ENCODE peak calls at places on chromosomes 16 and 17, in seven cellular contexts. S is psoas muscle, F is foreskin fibroblast, H is AG09319, X is GM06990, T is PC-3, N is bronchial epithelial cell. D is an unnamed sample.

GRCh38 chr17:79624658-79625478 is 14.0 kb upstream of the RBFOX3 start:
- DNase-seq in H (no peak), X (no peak), F (no peak), S (no peak), N (no peak), T (no peak), D (no peak)

GRCh38 chr16:23060458-23061320 is 88.6 kb downstream of the USP31 start:
- DNase-seq in F (peak), X (no peak), N (peak), T (peak), H (peak), S (peak), D (peak)

GRCh38 chr16:30715777-30716445 is 16.9 kb downstream of the SRCAP start:
- DNase-seq in F (no peak), T (peak), H (no peak), N (peak), S (no peak), X (no peak), D (no peak)

GRCh38 chr17:30970757-30971567 is at the start of gene RNF135:
- DNase-seq in T (peak), N (peak), H (peak), S (peak), F (peak), X (peak), D (peak)

GRCh38 chr16:88737298-88738166 is 31.2 kb downstream of the CTU2 start:
- DNase-seq in H (peak), F (peak), T (peak), X (peak), S (peak), N (peak), D (no peak)

GRCh38 chr17:34306466-34306865 is 12.8 kb upstream of the CCL8 start:
- DNase-seq in N (peak), H (no peak), F (peak), S (no peak), T (peak), X (no peak), D (peak)

GRCh38 chr16:82298472-82298871 is 128.4 kb upstream of the MPHOSPH6 start:
- DNase-seq in F (no peak), N (no peak), T (no peak), S (no peak), X (no peak), H (no peak), D (no peak)

GRCh38 chr17:80345321-80345720 is 69.6 kb upstream of the ENDOV start:
- DNase-seq in T (no peak), N (no peak), H (no peak), S (no peak), X (no peak), F (no peak), D (no peak)

GRCh38 chr17:80001376-80001775 is 34.3 kb downstream of the TBC1D16 start:
- DNase-seq in S (no peak), X (no peak), F (no peak), H (no peak), N (no peak), T (no peak), D (no peak)

GRCh38 chr16:54351171-54351570 is 64.6 kb upstream of the IRX3 start:
- DNase-seq in S (no peak), N (peak), X (no peak), H (no peak), T (no peak), F (no peak), D (no peak)

GRCh38 chr17:40550608-40551007 is 14.7 kb downstream of the CCR7 start:
- DNase-seq in S (peak), N (no peak), T (no peak), H (peak), X (no peak), F (peak), D (no peak)

GRCh38 chr17:13643196-13643595 is 41.5 kb upstream of the HS3ST3A1 start:
- DNase-seq in H (no peak), T (no peak), F (peak), N (no peak), S (no peak), X (no peak), D (no peak)

GRCh38 chr16:2026461-2027023 is at the start of gene NHERF2:
- DNase-seq in X (peak), H (no peak), S (no peak), F (peak), N (no peak), T (peak), D (no peak)

GRCh38 chr17:44518032-44518431 is 14.8 kb upstream of the GPATCH8 start:
- DNase-seq in F (peak), N (peak), T (no peak), S (no peak), X (no peak), H (no peak), D (no peak)

GRCh38 chr17:2707721-2708584 is 3.6 kb downstream of the CLUH start:
- DNase-seq in F (peak), H (no peak), N (no peak), X (no peak), S (peak), T (no peak), D (no peak)

GRCh38 chr16:65494080-65494479 is 372.2 kb upstream of the CDH11 start:
- DNase-seq in N (no peak), S (no peak), X (no peak), H (no peak), T (no peak), F (no peak), D (no peak)

GRCh38 chr17:44844390-44844830 is 3.3 kb upstream of the HIGD1B start:
- DNase-seq in H (no peak), N (no peak), S (no peak), X (no peak), T (no peak), F (peak), D (no peak)

GRCh38 chr17:55053855-55054254 is 85.3 kb downstream of the STXBP4 start:
- DNase-seq in T (peak), S (no peak), N (peak), X (no peak), F (peak), H (no peak), D (no peak)

GRCh38 chr17:58956997-58957724 is 149.5 kb downstream of the TRIM37 start:
- DNase-seq in N (peak), F (peak), T (peak), X (no peak), S (no peak), H (no peak), D (no peak)

GRCh38 chr16:22934786-22935185 is 120.8 kb downstream of the HS3ST2 start:
- DNase-seq in X (no peak), F (no peak), N (no peak), H (no peak), S (no peak), T (no peak), D (no peak)

GRCh38 chr17:55845385-55845784 is 94.5 kb downstream of the PCTP start:
- DNase-seq in X (peak), T (no peak), N (no peak), F (peak), H (peak), S (peak), D (no peak)

GRCh38 chr17:21419299-21420239 is 43.4 kb downstream of the KCNJ12 start:
- DNase-seq in N (no peak), T (no peak), S (no peak), X (no peak), H (no peak), F (no peak), D (no peak)

GRCh38 chr17:3954921-3955320 is 9.3 kb downstream of the ATP2A3 start:
- DNase-seq in F (no peak), N (no peak), S (no peak), T (no peak), X (no peak), H (no peak), D (no peak)

GRCh38 chr17:81073967-81074366 is 39.0 kb downstream of the BAIAP2 start:
- DNase-seq in H (no peak), X (no peak), S (no peak), F (no peak), N (no peak), T (no peak), D (no peak)

GRCh38 chr17:14725729-14726128 is 424.8 kb downstream of the HS3ST3B1 start:
- DNase-seq in F (no peak), S (no peak), H (no peak), X (no peak), N (no peak), T (no peak), D (no peak)

GRCh38 chr17:66301864-66302741 is at the start of gene PRKCA:
- DNase-seq in N (peak), F (peak), S (peak), X (peak), H (peak), T (peak), D (no peak)

GRCh38 chr16:90044111-90044551 is 24.9 kb upstream of the DBNDD1 start:
- DNase-seq in S (no peak), H (no peak), F (no peak), X (no peak), T (peak), N (peak), D (no peak)

GRCh38 chr16:53913082-53913870 is 209.3 kb downstream of the FTO start:
- DNase-seq in N (peak), S (no peak), X (no peak), F (peak), T (peak), H (peak), D (no peak)

GRCh38 chr16:57070986-57071540 is 21.3 kb upstream of the CPNE2 start:
- DNase-seq in H (no peak), S (no peak), T (no peak), X (no peak), N (no peak), F (no peak), D (no peak)

GRCh38 chr16:28846080-28846932 is at the start of gene TUFM:
- DNase-seq in T (peak), N (peak), F (peak), S (peak), X (peak), H (peak), D (peak)

GRCh38 chr16:13084331-13084730 is 182.9 kb downstream of the SHISA9 start:
- DNase-seq in N (no peak), H (no peak), F (no peak), T (no peak), X (no peak), S (no peak), D (no peak)

GRCh38 chr16:473046-474043 is 47.9 kb downstream of the RAB11FIP3 start:
- DNase-seq in N (peak), T (no peak), F (no peak), S (no peak), H (no peak), X (no peak), D (no peak)

GRCh38 chr16:85565796-85566501 is 47.2 kb upstream of the GSE1 start:
- DNase-seq in X (no peak), H (no peak), N (no peak), F (no peak), S (no peak), T (no peak), D (no peak)

GRCh38 chr17:67718325-67718941 is 697 bp downstream of the NOL11 start:
- DNase-seq in T (peak), H (no peak), X (no peak), S (no peak), N (peak), F (peak), D (no peak)

GRCh38 chr17:16255481-16255901 is 38.5 kb downstream of the PIGL start:
- DNase-seq in T (no peak), F (peak), N (no peak), H (peak), S (peak), X (no peak), D (peak)

GRCh38 chr17:81057079-81057730 is 22.3 kb downstream of the BAIAP2 start:
- DNase-seq in H (no peak), S (no peak), N (peak), T (peak), F (peak), X (no peak), D (peak)

GRCh38 chr16:84442416-84443145 is 61.9 kb downstream of the MEAK7 start:
- DNase-seq in N (no peak), H (no peak), S (no peak), F (no peak), X (no peak), T (no peak), D (no peak)

GRCh38 chr17:46772013-46772878 is 46.2 kb downstream of the WNT3 start:
- DNase-seq in S (peak), X (no peak), H (no peak), N (peak), F (peak), T (peak), D (no peak)

GRCh38 chr16:27690604-27691003 is 140.7 kb downstream of the KATNIP start:
- DNase-seq in T (no peak), S (no peak), F (peak), H (no peak), X (no peak), N (no peak), D (no peak)
- TF ChIP-seq CTCF in T (peak), S (peak), F (peak), H (peak), X (peak), N (peak), D (peak)

GRCh38 chr17:33292981-33293867 is at the start of gene ASIC2:
- DNase-seq in N (peak), S (peak), H (no peak), F (peak), T (peak), X (no peak), D (no peak)

GRCh38 chr17:33294994-33295393 is 1.9 kb upstream of the ASIC2 start:
- DNase-seq in N (no peak), X (no peak), H (no peak), S (no peak), F (no peak), T (no peak), D (no peak)

GRCh38 chr17:33291248-33292183 is 1.6 kb downstream of the ASIC2 start:
- DNase-seq in H (no peak), N (no peak), T (no peak), F (peak), S (peak), X (peak), D (no peak)

GRCh38 chr17:33290156-33290697 is 2.9 kb downstream of the ASIC2 start:
- DNase-seq in S (no peak), N (no peak), T (no peak), H (no peak), F (no peak), X (no peak), D (no peak)

DNA sequence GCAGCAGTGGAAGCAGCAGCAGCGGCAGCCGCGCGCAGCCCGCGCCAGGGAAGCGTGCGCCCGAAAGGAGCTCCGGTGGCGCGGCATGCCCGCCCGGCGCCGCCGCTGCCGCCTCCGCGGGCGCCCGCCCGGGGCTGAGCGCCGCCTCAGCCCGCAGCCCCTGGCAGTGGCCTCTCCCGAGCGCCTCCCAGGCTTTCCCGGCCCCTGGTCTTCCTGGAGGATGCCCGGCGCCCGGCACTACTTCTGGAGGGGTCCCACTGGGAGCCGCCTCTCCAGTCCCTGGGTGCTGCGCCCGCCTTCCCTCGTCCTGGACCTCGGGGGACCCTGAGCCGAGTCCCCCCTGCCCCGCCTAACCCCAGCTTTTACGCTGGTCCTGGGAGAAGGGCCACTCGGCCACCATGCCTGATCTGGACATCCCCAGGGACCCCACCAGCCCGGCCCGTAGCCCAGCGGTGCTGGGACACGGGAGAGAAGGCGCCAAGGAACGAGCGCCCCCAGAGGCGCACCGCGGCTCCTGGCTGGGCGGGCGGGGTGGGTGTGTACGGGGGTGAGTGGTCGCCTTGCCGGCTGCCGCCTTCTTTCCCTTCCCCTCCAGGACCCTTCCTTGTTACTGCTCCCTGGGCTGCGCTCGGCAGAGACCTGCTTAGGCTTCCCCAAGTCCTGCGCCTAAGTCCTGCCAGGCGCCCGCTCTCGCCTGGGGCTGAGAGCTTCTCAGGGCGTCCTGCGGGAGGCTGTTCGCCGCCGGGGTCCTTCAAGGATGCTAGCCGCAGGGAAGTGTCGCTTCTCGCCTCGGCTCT is 713 bp downstream of the ASIC2 start:
- DNase-seq in F (peak), T (no peak), N (no peak), H (no peak), S (peak), X (peak), D (no peak)
- TF ChIP-seq CTCF in F (peak), T (no peak), N (peak), H (no peak), S (peak), X (peak), D (peak)

DNA sequence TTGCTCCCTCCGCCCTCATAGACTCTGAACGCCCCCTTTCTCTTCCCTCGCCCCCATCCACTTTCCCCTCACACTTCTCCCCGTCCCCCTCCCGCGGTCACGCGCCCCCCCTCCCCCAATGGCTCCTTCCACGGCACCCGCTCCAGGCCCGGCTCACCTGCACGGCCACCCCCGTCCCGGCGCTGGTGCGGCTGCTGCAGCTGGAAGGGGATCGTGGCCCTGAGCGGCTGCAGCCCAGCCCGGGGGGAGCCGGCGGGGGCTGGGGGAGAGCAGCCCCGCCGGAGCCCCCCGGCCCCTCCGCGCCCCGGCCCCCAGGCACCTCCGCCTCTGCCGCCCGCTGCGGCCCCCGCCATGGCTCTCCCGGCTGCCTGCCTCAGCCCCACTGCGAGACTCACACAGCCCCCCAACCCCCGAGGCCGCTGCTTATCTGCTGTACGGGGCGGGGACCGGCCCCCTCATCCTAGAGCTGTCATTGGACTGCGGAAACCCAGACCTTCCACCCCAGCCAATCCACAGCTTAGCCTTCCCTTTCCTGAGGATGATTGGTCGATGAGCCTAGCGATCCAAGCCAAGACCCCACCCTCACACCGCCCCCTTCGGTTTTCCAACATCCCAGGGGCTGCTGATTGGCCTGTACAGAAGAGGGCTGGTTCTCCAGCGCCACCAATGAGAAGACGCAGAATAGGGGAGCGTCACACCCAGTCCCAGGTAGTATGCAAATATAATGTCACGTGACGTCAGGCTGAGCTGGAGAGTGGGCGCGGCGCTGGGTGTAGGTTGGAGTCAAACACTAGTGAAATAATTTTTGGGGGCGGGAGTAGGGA is at the start of gene FAM117A:
- DNase-seq in T (peak), F (peak), S (peak), N (peak), X (peak), H (peak), D (peak)
- TF ChIP-seq CTCF in T (no peak), F (no peak), S (no peak), N (no peak), X (no peak), H (no peak), D (no peak)

DNA sequence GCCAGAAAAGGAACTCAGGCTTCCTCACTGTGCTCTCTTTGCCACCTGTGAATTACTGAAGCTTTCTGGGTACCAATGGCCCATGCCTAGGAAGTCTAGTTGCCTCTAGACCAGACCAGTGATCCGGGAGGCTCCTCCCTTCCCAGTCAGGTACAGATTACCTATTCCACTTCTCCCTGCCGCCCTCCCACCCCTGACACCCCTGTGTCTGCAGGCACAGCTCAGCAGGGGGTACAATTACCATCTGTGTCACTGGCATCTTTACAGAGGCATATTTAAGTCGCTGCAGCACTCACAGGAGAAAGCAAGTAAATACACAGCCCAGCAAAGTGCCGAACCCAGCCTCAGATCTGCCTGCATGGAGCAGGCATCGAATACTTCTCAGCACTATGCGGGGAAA is 5.3 kb upstream of the WSCD1 start:
- DNase-seq in N (no peak), X (no peak), S (no peak), T (no peak), F (no peak), H (no peak), D (no peak)
- TF ChIP-seq CTCF in N (no peak), X (no peak), S (no peak), T (no peak), F (no peak), H (no peak), D (no peak)

DNA sequence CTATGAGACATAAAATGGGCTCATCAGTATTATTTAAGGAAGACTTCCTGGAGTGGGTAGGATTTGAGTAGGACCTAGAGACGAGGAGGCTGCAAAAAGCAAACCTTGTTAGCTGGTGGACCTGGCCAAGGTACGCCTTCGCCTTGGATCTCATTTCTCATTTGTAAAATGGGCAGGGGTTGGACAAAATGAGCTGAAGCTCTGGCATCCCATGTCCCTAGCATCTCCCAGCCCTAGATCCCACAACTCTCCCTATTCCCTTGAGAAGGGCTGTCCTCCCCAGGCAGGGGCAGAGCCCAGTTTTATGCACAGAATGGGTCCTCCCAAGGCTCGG is 306 bp upstream of the SPATA20 start:
- DNase-seq in S (no peak), X (no peak), N (no peak), H (no peak), T (no peak), F (no peak), D (no peak)
- TF ChIP-seq CTCF in S (no peak), X (no peak), N (no peak), H (no peak), T (no peak), F (no peak), D (no peak)

DNA sequence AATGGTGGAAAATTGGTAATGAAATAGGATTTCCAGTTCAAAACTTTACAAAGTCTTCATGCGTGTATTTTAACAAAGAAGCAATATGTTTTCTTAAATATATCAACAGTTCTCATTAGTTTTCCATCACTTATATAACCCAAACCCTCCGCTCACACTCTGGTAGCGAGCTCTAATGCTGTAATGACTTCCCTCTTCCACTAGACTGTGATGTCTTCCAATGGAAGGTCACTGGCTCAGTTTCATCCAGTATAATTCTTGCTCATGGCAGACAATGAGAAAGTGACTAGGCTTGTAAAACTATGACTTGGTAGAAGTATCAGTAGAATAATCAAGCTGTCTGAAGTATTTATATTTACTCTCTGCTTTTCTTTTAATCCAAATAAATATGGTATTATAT is 32.8 kb downstream of the NETO2 start:
- DNase-seq in H (no peak), N (no peak), F (no peak), T (peak), S (no peak), X (no peak), D (no peak)
- TF ChIP-seq CTCF in H (no peak), N (no peak), F (no peak), T (peak), S (no peak), X (no peak), D (no peak)

GRCh38 chr16:20359997-20360396 is 7.5 kb upstream of the UMOD start:
- DNase-seq in N (no peak), H (no peak), T (no peak), F (no peak), X (no peak), S (no peak), D (no peak)
- TF ChIP-seq CTCF in N (no peak), H (no peak), T (peak), F (no peak), X (peak), S (no peak), D (no peak)

D was measured in retinal pigment epithelial cell.